ENCODE peak calls at places on chromosomes 12 and 14, in five cellular contexts. One of them, this sample, is unnamed. For H3K4me1 and H3K9me3, the result is how much of the 10 kb centered on the place peaks cover.

GRCh38 chr12:51970904-51971646 is 19.6 kb downstream of the ACVR1B start:
- ATAC-seq in GM12878: peak
- ATAC-seq in Panc1: no peak
- ATAC-seq in HCT116: peak
- ATAC-seq in upper lobe of left lung: no peak
- ATAC-seq in this sample: no peak

GRCh38 chr14:94570002-94570400 is 8.8 kb downstream of the SERPINA4 start:
- ATAC-seq in HCT116: no peak
- ATAC-seq in upper lobe of left lung: no peak
- ATAC-seq in GM12878: no peak
- ATAC-seq in Panc1: no peak
- ATAC-seq in this sample: no peak

GRCh38 chr12:41514050-41514449 is 325.9 kb downstream of the PDZRN4 start:
- ATAC-seq in GM12878: no peak
- ATAC-seq in HCT116: no peak
- ATAC-seq in Panc1: no peak
- ATAC-seq in upper lobe of left lung: no peak
- ATAC-seq in this sample: no peak

GRCh38 chr14:81415781-81416180 is 15.7 kb upstream of the STON2 start:
- ATAC-seq in Panc1: no peak
- ATAC-seq in upper lobe of left lung: no peak
- ATAC-seq in GM12878: no peak
- ATAC-seq in HCT116: no peak
- ATAC-seq in this sample: no peak

GRCh38 chr14:50044040-50044651 is 72.2 kb downstream of the VCPKMT start:
- ATAC-seq in upper lobe of left lung: no peak
- ATAC-seq in Panc1: no peak
- ATAC-seq in GM12878: no peak
- ATAC-seq in HCT116: no peak
- ATAC-seq in this sample: no peak

GRCh38 chr14:20035449-20035848 is 389 bp downstream of the OR4K13 start:
- ATAC-seq in HCT116: no peak
- ATAC-seq in upper lobe of left lung: no peak
- ATAC-seq in Panc1: no peak
- ATAC-seq in GM12878: no peak
- ATAC-seq in this sample: no peak

GRCh38 chr12:76346798-76347420 is 1.3 kb downstream of the BBS10 start:
- ATAC-seq in HCT116: no peak
- ATAC-seq in GM12878: peak
- ATAC-seq in upper lobe of left lung: peak
- ATAC-seq in Panc1: no peak
- ATAC-seq in this sample: no peak

GRCh38 chr12:18683603-18684002 is 54.2 kb downstream of the PLCZ1 start:
- ATAC-seq in upper lobe of left lung: peak
- ATAC-seq in Panc1: no peak
- ATAC-seq in HCT116: no peak
- ATAC-seq in GM12878: no peak
- ATAC-seq in this sample: no peak

GRCh38 chr12:92349635-92350034 is 204.0 kb upstream of the BTG1 start:
- ATAC-seq in HCT116: no peak
- ATAC-seq in upper lobe of left lung: no peak
- ATAC-seq in GM12878: no peak
- ATAC-seq in Panc1: no peak
- ATAC-seq in this sample: no peak

GRCh38 chr12:103498990-103499389 is 3.2 kb upstream of the C12orf42 start:
- ATAC-seq in GM12878: peak
- ATAC-seq in upper lobe of left lung: no peak
- ATAC-seq in Panc1: no peak
- ATAC-seq in HCT116: no peak
- ATAC-seq in this sample: no peak

GRCh38 chr14:71621276-71621675 is 311.0 kb upstream of the RGS6 start:
- ATAC-seq in HCT116: no peak
- ATAC-seq in upper lobe of left lung: no peak
- ATAC-seq in GM12878: no peak
- ATAC-seq in Panc1: no peak
- ATAC-seq in this sample: no peak

GRCh38 chr12:16563519-16563918 is 42.4 kb downstream of the LMO3 start:
- ATAC-seq in Panc1: no peak
- ATAC-seq in upper lobe of left lung: no peak
- ATAC-seq in GM12878: no peak
- ATAC-seq in HCT116: no peak
- ATAC-seq in this sample: no peak

GRCh38 chr14:72788255-72788654 is 105.6 kb downstream of the DPF3 start:
- ATAC-seq in HCT116: no peak
- ATAC-seq in GM12878: peak
- ATAC-seq in upper lobe of left lung: no peak
- ATAC-seq in Panc1: no peak
- ATAC-seq in this sample: no peak

GRCh38 chr14:64061115-64061514 is 208.3 kb downstream of the SYNE2 start:
- ATAC-seq in HCT116: no peak
- ATAC-seq in GM12878: no peak
- ATAC-seq in upper lobe of left lung: no peak
- ATAC-seq in Panc1: no peak
- ATAC-seq in this sample: no peak

GRCh38 chr12:73833746-73834145 is 703.9 kb upstream of the ATXN7L3B start:
- ATAC-seq in Panc1: no peak
- ATAC-seq in GM12878: no peak
- ATAC-seq in upper lobe of left lung: no peak
- ATAC-seq in HCT116: no peak
- ATAC-seq in this sample: no peak

GRCh38 chr12:12952036-12952435 is at the start of gene GPRC5D:
- ATAC-seq in GM12878: no peak
- ATAC-seq in HCT116: no peak
- ATAC-seq in Panc1: no peak
- ATAC-seq in upper lobe of left lung: no peak
- ATAC-seq in this sample: no peak

GRCh38 chr12:39081910-39082309 is 176.5 kb upstream of the CPNE8 start:
- ATAC-seq in GM12878: peak
- ATAC-seq in HCT116: no peak
- ATAC-seq in Panc1: no peak
- ATAC-seq in upper lobe of left lung: no peak
- ATAC-seq in this sample: no peak

GRCh38 chr12:51926064-51926632 is 18.8 kb downstream of the ACVRL1 start:
- ATAC-seq in HCT116: peak
- ATAC-seq in Panc1: no peak
- ATAC-seq in GM12878: no peak
- ATAC-seq in upper lobe of left lung: no peak
- ATAC-seq in this sample: no peak

GRCh38 chr12:124913474-124914391 is 717 bp downstream of the UBC start:
- ATAC-seq in upper lobe of left lung: peak
- ATAC-seq in Panc1: peak
- ATAC-seq in HCT116: peak
- ATAC-seq in GM12878: peak
- ATAC-seq in this sample: peak

GRCh38 chr12:92045852-92046251 is 99.8 kb downstream of the BTG1 start:
- ATAC-seq in GM12878: peak
- ATAC-seq in upper lobe of left lung: no peak
- ATAC-seq in Panc1: no peak
- ATAC-seq in HCT116: no peak
- ATAC-seq in this sample: no peak

GRCh38 chr14:91257328-91258020 is 13.0 kb upstream of the GPR68 start:
- ATAC-seq in upper lobe of left lung: no peak
- ATAC-seq in GM12878: no peak
- ATAC-seq in HCT116: no peak
- ATAC-seq in Panc1: no peak
- ATAC-seq in this sample: no peak

GRCh38 chr12:45257185-45257585 is 41.3 kb downstream of the ANO6 start:
- ATAC-seq in HCT116: no peak
- ATAC-seq in GM12878: peak
- ATAC-seq in Panc1: no peak
- ATAC-seq in upper lobe of left lung: peak
- ATAC-seq in this sample: no peak

GRCh38 chr12:121955258-121956040 is 37.1 kb downstream of the CFAP251 start:
- ATAC-seq in HCT116: peak
- ATAC-seq in GM12878: peak
- ATAC-seq in Panc1: peak
- ATAC-seq in upper lobe of left lung: no peak
- ATAC-seq in this sample: no peak

GRCh38 chr14:90630407-90630806 is 185.8 kb downstream of the TTC7B start:
- ATAC-seq in HCT116: no peak
- ATAC-seq in Panc1: no peak
- ATAC-seq in GM12878: no peak
- ATAC-seq in upper lobe of left lung: peak
- ATAC-seq in this sample: no peak

DNA sequence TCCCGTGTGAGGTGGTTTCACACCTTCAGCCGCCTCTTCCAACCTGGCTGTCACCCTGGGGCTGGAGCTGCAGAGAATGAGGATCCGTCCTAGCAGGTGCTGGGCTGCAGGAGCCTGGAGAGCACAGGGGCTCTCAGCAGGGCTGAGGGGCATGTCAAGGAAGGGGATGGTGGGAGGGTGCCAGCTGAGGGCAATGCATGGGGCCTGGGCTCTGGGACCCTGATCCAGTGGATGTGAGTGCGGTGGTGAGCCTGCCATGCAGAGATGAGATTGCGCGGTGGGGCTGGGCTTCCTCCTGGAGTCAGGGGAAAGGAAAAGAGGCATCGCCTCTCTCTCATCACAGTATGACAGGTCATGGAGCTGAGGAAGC is 31.5 kb downstream of the ANAPC7 start:
- ATAC-seq in upper lobe of left lung: no peak
- ATAC-seq in HCT116: no peak
- ATAC-seq in Panc1: no peak
- ATAC-seq in GM12878: no peak
- ATAC-seq in this sample: no peak
- TF ChIP-seq POLR2AphosphoS5 in upper lobe of left lung: no peak
- TF ChIP-seq POLR2AphosphoS5 in HCT116: no peak
- TF ChIP-seq POLR2AphosphoS5 in Panc1: no peak
- TF ChIP-seq POLR2AphosphoS5 in GM12878: no peak
- TF ChIP-seq POLR2AphosphoS5 in this sample: no peak

GRCh38 chr14:105167303-105168092 is 1.1 kb downstream of the JAG2 start:
- ATAC-seq in Panc1: peak
- ATAC-seq in upper lobe of left lung: no peak
- ATAC-seq in HCT116: peak
- ATAC-seq in GM12878: no peak
- ATAC-seq in this sample: no peak

GRCh38 chr14:105163040-105163742 is 5.4 kb downstream of the JAG2 start:
- ATAC-seq in HCT116: no peak
- ATAC-seq in upper lobe of left lung: no peak
- ATAC-seq in GM12878: no peak
- ATAC-seq in Panc1: no peak
- ATAC-seq in this sample: no peak

GRCh38 chr14:105165761-105166485 is 2.7 kb downstream of the JAG2 start:
- ATAC-seq in HCT116: no peak
- ATAC-seq in upper lobe of left lung: no peak
- ATAC-seq in GM12878: no peak
- ATAC-seq in Panc1: no peak
- ATAC-seq in this sample: no peak

GRCh38 chr14:105166571-105167302 is 1.8 kb downstream of the JAG2 start:
- ATAC-seq in upper lobe of left lung: no peak
- ATAC-seq in Panc1: no peak
- ATAC-seq in HCT116: no peak
- ATAC-seq in GM12878: no peak
- ATAC-seq in this sample: no peak

GRCh38 chr14:105165134-105165704 is 3.4 kb downstream of the JAG2 start:
- ATAC-seq in upper lobe of left lung: no peak
- ATAC-seq in HCT116: peak
- ATAC-seq in GM12878: peak
- ATAC-seq in Panc1: no peak
- ATAC-seq in this sample: no peak
- H3K4me1 ChIP-seq in upper lobe of left lung: under half
- H3K4me1 ChIP-seq in HCT116: under half
- H3K4me1 ChIP-seq in GM12878: under half
- H3K4me1 ChIP-seq in Panc1: under half
- H3K4me1 ChIP-seq in this sample: under half

GRCh38 chr12:34398706-34399630 is 376.7 kb downstream of the ALG10 start:
- ATAC-seq in upper lobe of left lung: no peak
- ATAC-seq in Panc1: no peak
- ATAC-seq in HCT116: no peak
- ATAC-seq in GM12878: no peak
- ATAC-seq in this sample: no peak

GRCh38 chr12:34400986-34401658 is 378.8 kb downstream of the ALG10 start:
- ATAC-seq in HCT116: no peak
- ATAC-seq in upper lobe of left lung: no peak
- ATAC-seq in GM12878: no peak
- ATAC-seq in Panc1: no peak
- ATAC-seq in this sample: no peak

GRCh38 chr12:34399631-34400422 is 377.5 kb downstream of the ALG10 start:
- ATAC-seq in Panc1: no peak
- ATAC-seq in upper lobe of left lung: no peak
- ATAC-seq in GM12878: no peak
- ATAC-seq in HCT116: no peak
- ATAC-seq in this sample: no peak

GRCh38 chr12:34401659-34402227 is 379.4 kb downstream of the ALG10 start:
- ATAC-seq in Panc1: no peak
- ATAC-seq in upper lobe of left lung: no peak
- ATAC-seq in GM12878: no peak
- ATAC-seq in HCT116: no peak
- ATAC-seq in this sample: no peak

GRCh38 chr12:34400423-34400881 is 378.2 kb downstream of the ALG10 start:
- ATAC-seq in upper lobe of left lung: no peak
- ATAC-seq in GM12878: no peak
- ATAC-seq in Panc1: no peak
- ATAC-seq in HCT116: no peak
- ATAC-seq in this sample: no peak
- H3K9me3 ChIP-seq in upper lobe of left lung: under half
- H3K9me3 ChIP-seq in GM12878: under half
- H3K9me3 ChIP-seq in Panc1: under half
- H3K9me3 ChIP-seq in HCT116: under half
- H3K9me3 ChIP-seq in this sample: under half

GRCh38 chr14:102408729-102409128 is 46.0 kb downstream of the TECPR2 start:
- ATAC-seq in Panc1: no peak
- ATAC-seq in HCT116: no peak
- ATAC-seq in upper lobe of left lung: no peak
- ATAC-seq in GM12878: no peak
- ATAC-seq in this sample: peak
- TF ChIP-seq POLR2AphosphoS5 in Panc1: no peak
- TF ChIP-seq POLR2AphosphoS5 in HCT116: no peak
- TF ChIP-seq POLR2AphosphoS5 in upper lobe of left lung: no peak
- TF ChIP-seq POLR2AphosphoS5 in GM12878: no peak
- TF ChIP-seq POLR2AphosphoS5 in this sample: peak

This sample was measured in gastroesophageal sphincter.